ENCODE peak calls at places on chromosomes 12 and 14, in eight cellular contexts. B is RWPE1, V is esophagus squamous epithelium, Q is endodermal cell, U is fibroblast of the aortic adventitia, G is GM13976, O is nephron progenitor cell, F is B cell. J is an unnamed sample.

GRCh38 chr12:96578526-96579125 is 89.2 kb downstream of the CFAP54 start:
- DNase-seq in F (no peak), U (peak; percentile 77), B (peak; percentile 62), V (no peak), O (peak; percentile 2), G (peak; percentile 37), Q (no peak), J (peak; percentile 45)

GRCh38 chr14:29222671-29223268 is 456.2 kb downstream of the FOXG1 start:
- DNase-seq in Q (peak; percentile 53), U (peak; percentile 80), B (peak; percentile 12), V (no peak), G (no peak), O (peak; percentile 3), F (no peak), J (no peak)

GRCh38 chr12:96183734-96184370 is 10.3 kb upstream of the ELK3 start:
- DNase-seq in Q (no peak), V (no peak), O (no peak), F (peak; percentile 20), U (no peak), G (no peak), B (no peak), J (no peak)

GRCh38 chr12:124646385-124647230 is 79.2 kb upstream of the NCOR2 start:
- DNase-seq in F (no peak), G (peak; percentile 67), Q (no peak), O (no peak), B (no peak), U (no peak), V (no peak), J (no peak)

GRCh38 chr14:101727611-101728010 is 33.9 kb upstream of the PPP2R5C start:
- DNase-seq in V (no peak), B (no peak), O (no peak), U (no peak), Q (no peak), G (no peak), F (no peak), J (no peak)

GRCh38 chr12:65229441-65229840 is 49.0 kb upstream of the MSRB3 start:
- DNase-seq in B (peak; percentile 10), U (peak; percentile 53), Q (no peak), F (no peak), G (no peak), O (no peak), V (no peak), J (no peak)

GRCh38 chr12:50986961-50987737 is 34.8 kb downstream of the HIGD1C start:
- DNase-seq in F (peak; percentile 59), O (peak; percentile 7), V (no peak), G (peak; percentile 25), Q (peak; percentile 84), B (peak; percentile 18), U (peak; percentile 75), J (no peak)

GRCh38 chr12:54004063-54004840 is 4.3 kb downstream of the HOXC9 start:
- DNase-seq in F (no peak), G (no peak), Q (no peak), O (no peak), B (no peak), V (no peak), U (no peak), J (no peak)

GRCh38 chr14:53845813-53846693 is 110.6 kb downstream of the BMP4 start:
- DNase-seq in G (no peak), B (no peak), U (no peak), V (no peak), O (no peak), F (no peak), Q (no peak), J (no peak)

GRCh38 chr12:106303202-106303820 is 778 bp downstream of the TCP11L2 start:
- DNase-seq in U (peak; percentile 67), O (peak; percentile 81), F (peak; percentile 93), Q (peak; percentile 97), G (peak; percentile 63), B (peak; percentile 72), V (peak; percentile 36), J (peak; percentile 38)

GRCh38 chr12:106301241-106301610 is 1.3 kb upstream of the TCP11L2 start:
- DNase-seq in B (no peak), G (no peak), F (no peak), U (peak; percentile 59), V (no peak), O (no peak), Q (peak; percentile 37), J (no peak)

GRCh38 chr12:106302401-106303201 is at the start of gene TCP11L2:
- DNase-seq in V (peak; percentile 61), Q (peak; percentile 95), B (peak; percentile 81), F (peak; percentile 93), U (peak; percentile 76), O (peak; percentile 94), G (peak; percentile 95), J (peak; percentile 29)

GRCh38 chr12:106300761-106301160 is 1.8 kb upstream of the TCP11L2 start:
- DNase-seq in Q (no peak), O (no peak), G (no peak), F (no peak), U (no peak), B (no peak), V (no peak), J (no peak)

DNA sequence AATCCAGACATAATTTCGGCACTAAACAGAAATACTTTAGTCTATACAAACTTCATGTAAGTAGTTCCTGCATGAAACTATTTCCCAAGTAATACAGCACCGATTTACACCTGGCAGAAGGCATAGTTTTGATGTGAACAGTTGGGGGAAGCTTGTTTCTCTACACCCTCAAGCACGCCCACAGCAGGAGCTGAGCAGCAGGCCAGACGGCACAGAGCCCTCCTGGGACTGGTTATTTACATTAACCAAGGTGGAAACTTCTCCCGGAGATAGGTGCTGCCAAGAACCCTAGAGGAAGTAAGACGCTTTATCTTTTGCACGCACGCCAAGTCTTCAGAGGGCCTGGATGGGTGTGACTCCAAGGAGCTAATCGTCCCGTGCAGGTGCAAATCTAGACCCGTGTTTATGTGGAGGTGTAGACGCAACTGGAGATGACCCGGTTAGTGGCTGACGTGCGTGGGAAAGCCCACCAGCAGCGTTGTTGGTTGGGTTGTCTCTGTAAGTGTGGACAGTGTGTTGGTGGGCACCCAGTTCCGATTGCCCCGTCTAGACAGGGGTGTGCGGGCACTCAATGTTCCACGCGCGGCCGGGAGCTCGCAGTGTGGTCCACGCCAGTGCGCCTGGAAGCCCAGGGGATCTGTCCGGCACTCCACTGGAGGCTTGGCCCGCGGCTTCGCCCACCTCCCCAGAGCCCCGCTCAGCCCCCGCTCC is 767 bp upstream of the TCP11L2 start:
- DNase-seq in G (peak; percentile 47), F (peak; percentile 95), Q (peak; percentile 92), B (peak; percentile 38), O (no peak), V (peak; percentile 27), U (peak; percentile 65), J (peak; percentile 67)
- TF ChIP-seq CTCF in G (no peak), F (no peak), Q (no peak), B (no peak), O (no peak), V (no peak), U (no peak), J (no peak)

DNA sequence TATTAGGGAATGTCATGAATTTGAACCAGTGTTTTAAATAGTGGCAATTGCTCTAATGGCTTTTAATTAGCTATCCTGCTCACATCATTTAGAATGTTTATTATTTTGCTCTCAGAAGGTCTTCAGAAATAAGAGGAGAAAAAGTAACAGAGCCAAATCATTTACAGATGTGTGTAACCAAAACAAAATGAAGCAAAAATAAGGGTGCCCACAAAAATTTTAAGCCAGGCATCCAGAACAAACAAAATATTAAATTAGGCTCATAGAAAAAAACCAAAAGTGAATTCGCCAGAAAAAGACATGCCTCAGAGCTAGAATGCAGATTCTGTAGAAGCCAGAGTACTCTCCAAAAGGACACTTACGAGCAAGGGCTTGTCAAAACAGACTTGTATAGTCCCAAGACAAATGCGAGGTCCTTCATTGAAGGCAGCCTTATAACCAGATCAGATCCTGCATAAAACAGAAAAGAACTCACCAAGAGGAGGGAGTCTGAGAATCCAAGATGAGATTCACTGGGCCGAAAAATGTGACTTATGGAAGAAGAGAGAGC is 20.2 kb upstream of the SERPINA1 start:
- DNase-seq in U (no peak), G (no peak), V (no peak), Q (no peak), B (no peak), F (no peak), O (no peak), J (no peak)
- TF ChIP-seq CTCF in U (no peak), G (no peak), V (no peak), Q (no peak), B (no peak), F (no peak), O (no peak), J (no peak)

GRCh38 chr12:102052192-102053061 is 9.4 kb downstream of the WASHC3 start:
- DNase-seq in O (no peak), Q (peak; percentile 62), V (no peak), F (no peak), B (no peak), U (no peak), G (no peak), J (no peak)
- TF ChIP-seq CTCF in O (no peak), Q (peak; percentile 43), V (no peak), F (no peak), B (no peak), U (no peak), G (no peak), J (no peak)

GRCh38 chr14:56552615-56553014 is 27.0 kb upstream of the TMEM260 start:
- DNase-seq in F (no peak), Q (peak; percentile 82), U (no peak), V (no peak), G (no peak), O (no peak), B (no peak), J (no peak)
- TF ChIP-seq CTCF in F (no peak), Q (peak; percentile 70), U (no peak), V (no peak), G (no peak), O (no peak), B (no peak), J (peak; percentile 18)

GRCh38 chr12:14858513-14858912 is 15.2 kb upstream of the ART4 start:
- DNase-seq in V (no peak), O (no peak), B (no peak), U (no peak), F (no peak), G (no peak), Q (no peak), J (no peak)
- TF ChIP-seq CTCF in V (no peak), O (no peak), B (no peak), U (no peak), F (no peak), G (no peak), Q (no peak), J (no peak)

GRCh38 chr14:20138520-20138919 is at the start of gene OR4N5:
- DNase-seq in Q (no peak), V (no peak), G (no peak), F (no peak), B (no peak), O (no peak), U (no peak), J (no peak)

GRCh38 chr14:20144820-20145219 is 6.2 kb downstream of the OR4N5 start:
- DNase-seq in F (no peak), O (no peak), G (no peak), V (no peak), U (no peak), Q (no peak), B (no peak), J (no peak)

GRCh38 chr14:20143911-20144310 is 5.3 kb downstream of the OR4N5 start:
- DNase-seq in Q (no peak), O (no peak), U (no peak), F (no peak), G (no peak), V (no peak), B (no peak), J (no peak)
- TF ChIP-seq CTCF in Q (no peak), O (no peak), U (no peak), F (no peak), G (no peak), V (no peak), B (no peak), J (no peak)